ENCODE peak calls at places on chromosome 22, in five cellular contexts. One of them, this sample, is unnamed.

GRCh38 chr22:50016308-50016987 is 3.9 kb upstream of the IL17REL start:
- DNase-seq in nucleus accumbens: no peak
- DNase-seq in lung: no peak
- DNase-seq in activated CD8-positive, alpha-beta T cell treated with anti-CD3 and anti-CD28 coated beads, Interleukin-2, amount 10 ng/mL, durations not matched to agents 7 days and 5 days: no peak
- DNase-seq in AG04450: no peak
- DNase-seq in this sample: no peak

GRCh38 chr22:47417699-47418098 is 655.2 kb downstream of the TBC1D22A start:
- DNase-seq in nucleus accumbens: no peak
- DNase-seq in lung: no peak
- DNase-seq in activated CD8-positive, alpha-beta T cell treated with anti-CD3 and anti-CD28 coated beads, Interleukin-2, amount 10 ng/mL, durations not matched to agents 7 days and 5 days: no peak
- DNase-seq in AG04450: no peak
- DNase-seq in this sample: no peak

GRCh38 chr22:23504522-23504921 is 75.6 kb downstream of the IGLL1 start:
- DNase-seq in nucleus accumbens: no peak
- DNase-seq in lung: no peak
- DNase-seq in activated CD8-positive, alpha-beta T cell treated with anti-CD3 and anti-CD28 coated beads, Interleukin-2, amount 10 ng/mL, durations not matched to agents 7 days and 5 days: no peak
- DNase-seq in AG04450: no peak
- DNase-seq in this sample: no peak

GRCh38 chr22:49595465-49596078 is 232.1 kb downstream of the BRD1 start:
- DNase-seq in nucleus accumbens: no peak
- DNase-seq in lung: no peak
- DNase-seq in activated CD8-positive, alpha-beta T cell treated with anti-CD3 and anti-CD28 coated beads, Interleukin-2, amount 10 ng/mL, durations not matched to agents 7 days and 5 days: no peak
- DNase-seq in AG04450: no peak
- DNase-seq in this sample: no peak

GRCh38 chr22:31833930-31834329 is 80.1 kb downstream of the DEPDC5 start:
- DNase-seq in nucleus accumbens: no peak
- DNase-seq in lung: no peak
- DNase-seq in activated CD8-positive, alpha-beta T cell treated with anti-CD3 and anti-CD28 coated beads, Interleukin-2, amount 10 ng/mL, durations not matched to agents 7 days and 5 days: no peak
- DNase-seq in AG04450: no peak
- DNase-seq in this sample: no peak

GRCh38 chr22:40415531-40416266 is 45.3 kb downstream of the SGSM3 start:
- DNase-seq in nucleus accumbens: no peak
- DNase-seq in lung: no peak
- DNase-seq in activated CD8-positive, alpha-beta T cell treated with anti-CD3 and anti-CD28 coated beads, Interleukin-2, amount 10 ng/mL, durations not matched to agents 7 days and 5 days: peak
- DNase-seq in AG04450: no peak
- DNase-seq in this sample: no peak

GRCh38 chr22:50293441-50294318 is 13.8 kb downstream of the PLXNB2 start:
- DNase-seq in nucleus accumbens: no peak
- DNase-seq in lung: peak
- DNase-seq in activated CD8-positive, alpha-beta T cell treated with anti-CD3 and anti-CD28 coated beads, Interleukin-2, amount 10 ng/mL, durations not matched to agents 7 days and 5 days: peak
- DNase-seq in AG04450: no peak
- DNase-seq in this sample: no peak

GRCh38 chr22:20106849-20107237 is 9.1 kb upstream of the RANBP1 start:
- DNase-seq in nucleus accumbens: no peak
- DNase-seq in lung: no peak
- DNase-seq in activated CD8-positive, alpha-beta T cell treated with anti-CD3 and anti-CD28 coated beads, Interleukin-2, amount 10 ng/mL, durations not matched to agents 7 days and 5 days: no peak
- DNase-seq in AG04450: no peak
- DNase-seq in this sample: no peak

GRCh38 chr22:28855355-28856094 is 27.8 kb upstream of the ZNRF3 start:
- DNase-seq in nucleus accumbens: no peak
- DNase-seq in lung: peak
- DNase-seq in activated CD8-positive, alpha-beta T cell treated with anti-CD3 and anti-CD28 coated beads, Interleukin-2, amount 10 ng/mL, durations not matched to agents 7 days and 5 days: peak
- DNase-seq in AG04450: peak
- DNase-seq in this sample: peak

GRCh38 chr22:26453812-26454500 is 24.9 kb downstream of the ASPHD2 start:
- DNase-seq in nucleus accumbens: no peak
- DNase-seq in lung: no peak
- DNase-seq in activated CD8-positive, alpha-beta T cell treated with anti-CD3 and anti-CD28 coated beads, Interleukin-2, amount 10 ng/mL, durations not matched to agents 7 days and 5 days: no peak
- DNase-seq in AG04450: no peak
- DNase-seq in this sample: no peak

GRCh38 chr22:38921801-38922200 is 35.6 kb upstream of the APOBEC3A start:
- DNase-seq in nucleus accumbens: no peak
- DNase-seq in lung: no peak
- DNase-seq in activated CD8-positive, alpha-beta T cell treated with anti-CD3 and anti-CD28 coated beads, Interleukin-2, amount 10 ng/mL, durations not matched to agents 7 days and 5 days: no peak
- DNase-seq in AG04450: no peak
- DNase-seq in this sample: no peak

GRCh38 chr22:49886346-49887073 is 31.7 kb downstream of the ALG12 start:
- DNase-seq in nucleus accumbens: no peak
- DNase-seq in lung: no peak
- DNase-seq in activated CD8-positive, alpha-beta T cell treated with anti-CD3 and anti-CD28 coated beads, Interleukin-2, amount 10 ng/mL, durations not matched to agents 7 days and 5 days: no peak
- DNase-seq in AG04450: no peak
- DNase-seq in this sample: no peak

GRCh38 chr22:36053242-36054147 is 24.9 kb upstream of the RBFOX2 start:
- DNase-seq in nucleus accumbens: no peak
- DNase-seq in lung: no peak
- DNase-seq in activated CD8-positive, alpha-beta T cell treated with anti-CD3 and anti-CD28 coated beads, Interleukin-2, amount 10 ng/mL, durations not matched to agents 7 days and 5 days: no peak
- DNase-seq in AG04450: no peak
- DNase-seq in this sample: no peak

GRCh38 chr22:46815896-46816721 is 53.7 kb downstream of the TBC1D22A start:
- DNase-seq in nucleus accumbens: no peak
- DNase-seq in lung: no peak
- DNase-seq in activated CD8-positive, alpha-beta T cell treated with anti-CD3 and anti-CD28 coated beads, Interleukin-2, amount 10 ng/mL, durations not matched to agents 7 days and 5 days: no peak
- DNase-seq in AG04450: no peak
- DNase-seq in this sample: peak

GRCh38 chr22:46484861-46485595 is 52.4 kb downstream of the CELSR1 start:
- DNase-seq in nucleus accumbens: no peak
- DNase-seq in lung: no peak
- DNase-seq in activated CD8-positive, alpha-beta T cell treated with anti-CD3 and anti-CD28 coated beads, Interleukin-2, amount 10 ng/mL, durations not matched to agents 7 days and 5 days: no peak
- DNase-seq in AG04450: no peak
- DNase-seq in this sample: no peak

GRCh38 chr22:23402275-23403151 is 177.6 kb downstream of the IGLL1 start:
- DNase-seq in nucleus accumbens: no peak
- DNase-seq in lung: peak
- DNase-seq in activated CD8-positive, alpha-beta T cell treated with anti-CD3 and anti-CD28 coated beads, Interleukin-2, amount 10 ng/mL, durations not matched to agents 7 days and 5 days: peak
- DNase-seq in AG04450: no peak
- DNase-seq in this sample: no peak

GRCh38 chr22:39343259-39344045 is 6.3 kb upstream of the SYNGR1 start:
- DNase-seq in nucleus accumbens: no peak
- DNase-seq in lung: peak
- DNase-seq in activated CD8-positive, alpha-beta T cell treated with anti-CD3 and anti-CD28 coated beads, Interleukin-2, amount 10 ng/mL, durations not matched to agents 7 days and 5 days: peak
- DNase-seq in AG04450: no peak
- DNase-seq in this sample: no peak

GRCh38 chr22:27816552-27816951 is 15.0 kb upstream of the MN1 start:
- DNase-seq in nucleus accumbens: no peak
- DNase-seq in lung: no peak
- DNase-seq in activated CD8-positive, alpha-beta T cell treated with anti-CD3 and anti-CD28 coated beads, Interleukin-2, amount 10 ng/mL, durations not matched to agents 7 days and 5 days: no peak
- DNase-seq in AG04450: no peak
- DNase-seq in this sample: no peak

GRCh38 chr22:26921726-26922125 is 264.3 kb downstream of the MIAT start:
- DNase-seq in nucleus accumbens: no peak
- DNase-seq in lung: no peak
- DNase-seq in activated CD8-positive, alpha-beta T cell treated with anti-CD3 and anti-CD28 coated beads, Interleukin-2, amount 10 ng/mL, durations not matched to agents 7 days and 5 days: no peak
- DNase-seq in AG04450: no peak
- DNase-seq in this sample: no peak

GRCh38 chr22:47190957-47191323 is 428.5 kb downstream of the TBC1D22A start:
- DNase-seq in nucleus accumbens: no peak
- DNase-seq in lung: no peak
- DNase-seq in activated CD8-positive, alpha-beta T cell treated with anti-CD3 and anti-CD28 coated beads, Interleukin-2, amount 10 ng/mL, durations not matched to agents 7 days and 5 days: no peak
- DNase-seq in AG04450: no peak
- DNase-seq in this sample: no peak

GRCh38 chr22:49962012-49962750 is 1.6 kb downstream of the PIM3 start:
- DNase-seq in nucleus accumbens: peak
- DNase-seq in lung: peak
- DNase-seq in activated CD8-positive, alpha-beta T cell treated with anti-CD3 and anti-CD28 coated beads, Interleukin-2, amount 10 ng/mL, durations not matched to agents 7 days and 5 days: peak
- DNase-seq in AG04450: peak
- DNase-seq in this sample: peak

GRCh38 chr22:43796567-43796966 is 15.5 kb downstream of the EFCAB6 start:
- DNase-seq in nucleus accumbens: no peak
- DNase-seq in lung: no peak
- DNase-seq in activated CD8-positive, alpha-beta T cell treated with anti-CD3 and anti-CD28 coated beads, Interleukin-2, amount 10 ng/mL, durations not matched to agents 7 days and 5 days: no peak
- DNase-seq in AG04450: peak
- DNase-seq in this sample: no peak

GRCh38 chr22:38967451-38968450 is 10.3 kb downstream of the APOBEC3A start:
- DNase-seq in nucleus accumbens: no peak
- DNase-seq in lung: peak
- DNase-seq in activated CD8-positive, alpha-beta T cell treated with anti-CD3 and anti-CD28 coated beads, Interleukin-2, amount 10 ng/mL, durations not matched to agents 7 days and 5 days: no peak
- DNase-seq in AG04450: no peak
- DNase-seq in this sample: peak

GRCh38 chr22:38727123-38727522 is 21.4 kb downstream of the GTPBP1 start:
- DNase-seq in nucleus accumbens: no peak
- DNase-seq in lung: no peak
- DNase-seq in activated CD8-positive, alpha-beta T cell treated with anti-CD3 and anti-CD28 coated beads, Interleukin-2, amount 10 ng/mL, durations not matched to agents 7 days and 5 days: no peak
- DNase-seq in AG04450: no peak
- DNase-seq in this sample: no peak

This sample was measured in right atrium auricular region.